ENCODE peak calls at places on chromosome 4, in nine cellular contexts. Q, F, H, Y, C, K, W, B and R are unnamed samples.

GRCh38 chr4:113446019-113446418 is 315.5 kb downstream of the CAMK2D start:
- DNase-seq in K (no peak), B (no peak), Y (no peak), F (no peak), C (no peak), H (peak; percentile 92), Q (no peak), W (no peak), R (no peak)

GRCh38 chr4:157018920-157019490 is 47.4 kb upstream of the PDGFC start:
- DNase-seq in F (no peak), B (no peak), Q (no peak), W (no peak), H (no peak), C (no peak), Y (no peak), K (no peak), R (no peak)

GRCh38 chr4:63529581-63529980 is 879.7 kb downstream of the TECRL start:
- DNase-seq in K (no peak), F (no peak), W (no peak), Y (no peak), Q (no peak), C (no peak), B (no peak), H (no peak), R (no peak)

GRCh38 chr4:99285387-99285786 is 5.4 kb downstream of the ADH1A start:
- DNase-seq in K (no peak), C (no peak), B (no peak), H (no peak), Q (no peak), Y (no peak), W (no peak), F (no peak), R (no peak)

GRCh38 chr4:17236686-17237085 is 275.2 kb downstream of the QDPR start:
- DNase-seq in Y (no peak), H (peak; percentile 87), Q (no peak), W (no peak), F (peak; percentile 26), B (no peak), K (no peak), C (no peak), R (no peak)

GRCh38 chr4:86306816-86307215 is 53.0 kb downstream of the MAPK10 start:
- DNase-seq in H (peak; percentile 83), Q (no peak), C (no peak), K (no peak), Y (no peak), F (no peak), W (no peak), B (no peak), R (no peak)

GRCh38 chr4:25379591-25379990 is 2.5 kb downstream of the ANAPC4 start:
- DNase-seq in K (no peak), W (no peak), C (no peak), B (no peak), Y (no peak), Q (no peak), H (no peak), F (no peak), R (no peak)

GRCh38 chr4:7808752-7809151 is 130.9 kb downstream of the AFAP1 start:
- DNase-seq in B (no peak), Y (no peak), F (no peak), W (no peak), C (no peak), H (peak; percentile 93), K (no peak), Q (no peak), R (no peak)

GRCh38 chr4:3375688-3376087 is 66.1 kb upstream of the HGFAC start:
- DNase-seq in C (no peak), Q (no peak), B (no peak), W (peak; percentile 77), K (no peak), Y (no peak), H (peak; percentile 89), F (no peak), R (peak; percentile 85)

GRCh38 chr4:150305995-150306394 is 227.8 kb downstream of the DCLK2 start:
- DNase-seq in K (no peak), F (no peak), Q (no peak), W (no peak), H (peak; percentile 55), B (no peak), C (no peak), Y (no peak), R (no peak)

GRCh38 chr4:69759189-69759604 is 1.2 kb downstream of the SULT1B1 start:
- DNase-seq in W (no peak), K (no peak), B (no peak), C (no peak), Y (no peak), H (no peak), Q (no peak), F (no peak), R (no peak)
- TF ChIP-seq POLR2A in W (no peak), K (no peak), B (no peak), C (no peak), Y (peak; percentile 28), H (no peak), Q (no peak), F (no peak), R (no peak)

DNA sequence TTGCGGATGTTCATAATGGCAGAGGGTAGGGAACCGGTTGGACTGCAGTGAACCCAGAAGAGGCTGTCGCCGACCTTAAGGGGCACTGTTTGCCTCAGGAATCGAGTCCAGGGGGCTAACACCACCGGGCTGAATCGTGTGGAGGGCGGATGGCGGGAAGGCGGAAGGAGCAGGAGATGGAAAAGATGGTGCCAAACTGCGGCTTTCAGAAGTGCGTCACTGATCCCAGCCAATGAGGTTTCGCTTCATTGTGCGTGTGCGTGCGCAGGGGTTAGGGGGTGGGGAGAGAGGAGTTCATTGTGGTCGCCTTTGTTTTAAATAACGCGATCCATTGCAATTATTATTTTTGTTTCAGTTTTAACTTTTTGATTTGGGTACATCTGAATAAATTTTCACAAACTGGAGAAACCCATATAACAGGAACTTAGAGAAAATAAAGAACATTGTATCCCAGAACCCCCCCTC is at the start of gene NAA11:
- DNase-seq in C (no peak), W (no peak), Q (no peak), Y (no peak), F (no peak), B (no peak), K (no peak), H (no peak), R (no peak)
- TF ChIP-seq POLR2A in C (no peak), W (no peak), Q (no peak), Y (no peak), F (no peak), B (no peak), K (no peak), H (no peak), R (no peak)

GRCh38 chr4:140153744-140154571 is at the start of gene MAML3:
- DNase-seq in Y (peak; percentile 96), Q (peak; percentile 96), W (peak; percentile 44), H (peak; percentile 96), F (peak; percentile 96), K (peak; percentile 94), C (peak; percentile 95), B (peak; percentile 98), R (peak; percentile 96)
- TF ChIP-seq POLR2A in Y (peak; percentile 93), Q (peak; percentile 65), W (no peak), H (peak; percentile 62), F (peak; percentile 71), K (no peak), C (peak; percentile 43), B (peak; percentile 42), R (peak; percentile 96)

GRCh38 chr4:101160792-101161592 is 186.3 kb downstream of the PPP3CA start:
- DNase-seq in F (no peak), Q (no peak), Y (no peak), H (no peak), B (no peak), W (no peak), K (no peak), C (no peak), R (no peak)
- TF ChIP-seq POLR2A in F (no peak), Q (no peak), Y (no peak), H (no peak), B (no peak), W (no peak), K (no peak), C (no peak), R (no peak)

GRCh38 chr4:71214578-71214977 is 124.2 kb upstream of the SLC4A4 start:
- DNase-seq in B (no peak), F (no peak), Y (no peak), K (no peak), C (no peak), H (no peak), W (no peak), Q (no peak), R (no peak)
- TF ChIP-seq POLR2A in B (no peak), F (no peak), Y (no peak), K (no peak), C (no peak), H (no peak), W (no peak), Q (no peak), R (no peak)

GRCh38 chr4:161813389-161813788 is 350.4 kb downstream of the FSTL5 start:
- DNase-seq in F (no peak), Y (no peak), Q (no peak), B (no peak), W (no peak), C (no peak), H (no peak), K (no peak), R (no peak)
- TF ChIP-seq POLR2A in F (no peak), Y (no peak), Q (no peak), B (no peak), W (no peak), C (no peak), H (no peak), K (no peak), R (no peak)

GRCh38 chr4:16158504-16158852 is 67.8 kb downstream of the TAPT1 start:
- DNase-seq in Q (no peak), K (no peak), W (no peak), B (no peak), F (no peak), C (no peak), H (no peak), Y (peak; percentile 78), R (no peak)
- TF ChIP-seq POLR2A in Q (no peak), K (no peak), W (no peak), B (no peak), F (no peak), C (no peak), H (no peak), Y (peak; percentile 61), R (no peak)

GRCh38 chr4:118834960-118835895 is 698 bp downstream of the SEC24D start:
- DNase-seq in H (peak; percentile 94), Y (peak; percentile 68), C (peak; percentile 52), Q (peak; percentile 71), K (no peak), F (peak; percentile 68), W (peak; percentile 34), B (peak; percentile 92), R (peak; percentile 74)
- TF ChIP-seq POLR2A in H (peak; percentile 88), Y (peak; percentile 62), C (peak; percentile 16), Q (peak; percentile 52), K (peak; percentile 6), F (peak; percentile 16), W (peak; percentile 34), B (no peak), R (peak; percentile 61)